ENCODE peak calls at places on chromosomes 6 and 20, in six cellular contexts. One of them, this sample, is unnamed.

GRCh38 chr20:47108994-47109393 is 214.4 kb downstream of the EYA2 start:
- DNase-seq in GDM1: no peak
- DNase-seq in breast epithelium: no peak
- DNase-seq in WTC11: no peak
- DNase-seq in aorta: no peak
- DNase-seq in Caki2: no peak
- DNase-seq in this sample: no peak

GRCh38 chr6:121748376-121748775 is 312.9 kb downstream of the GJA1 start:
- DNase-seq in Caki2: no peak
- DNase-seq in breast epithelium: no peak
- DNase-seq in WTC11: no peak
- DNase-seq in aorta: no peak
- DNase-seq in GDM1: no peak
- DNase-seq in this sample: no peak

GRCh38 chr6:99349620-99350141 is at the start of gene FAXC:
- DNase-seq in breast epithelium: peak; percentile 33
- DNase-seq in WTC11: peak; percentile 75
- DNase-seq in aorta: peak; percentile 77
- DNase-seq in GDM1: no peak
- DNase-seq in Caki2: peak; percentile 75
- DNase-seq in this sample: no peak

GRCh38 chr6:89146748-89147715 is 1.2 kb downstream of the PM20D2 start:
- DNase-seq in breast epithelium: no peak
- DNase-seq in WTC11: peak; percentile 46
- DNase-seq in aorta: no peak
- DNase-seq in GDM1: no peak
- DNase-seq in Caki2: no peak
- DNase-seq in this sample: no peak

GRCh38 chr6:69622924-69623323 is 173.9 kb downstream of the LMBRD1 start:
- DNase-seq in GDM1: no peak
- DNase-seq in breast epithelium: no peak
- DNase-seq in aorta: no peak
- DNase-seq in Caki2: no peak
- DNase-seq in WTC11: no peak
- DNase-seq in this sample: no peak

GRCh38 chr6:4902363-4902762 is 101.5 kb downstream of the RPP40 start:
- DNase-seq in breast epithelium: no peak
- DNase-seq in aorta: no peak
- DNase-seq in Caki2: no peak
- DNase-seq in WTC11: no peak
- DNase-seq in GDM1: peak; percentile 23
- DNase-seq in this sample: no peak

GRCh38 chr6:149130093-149130872 is 187.2 kb upstream of the TAB2 start:
- DNase-seq in GDM1: no peak
- DNase-seq in WTC11: no peak
- DNase-seq in aorta: no peak
- DNase-seq in breast epithelium: peak; percentile 49
- DNase-seq in Caki2: no peak
- DNase-seq in this sample: no peak

GRCh38 chr20:61520761-61521460 is 268.9 kb downstream of the CDH4 start:
- DNase-seq in breast epithelium: no peak
- DNase-seq in WTC11: no peak
- DNase-seq in Caki2: no peak
- DNase-seq in GDM1: no peak
- DNase-seq in aorta: peak; percentile 53
- DNase-seq in this sample: no peak

GRCh38 chr6:9675122-9675521 is 739.8 kb downstream of the TFAP2A start:
- DNase-seq in WTC11: no peak
- DNase-seq in breast epithelium: no peak
- DNase-seq in Caki2: no peak
- DNase-seq in GDM1: no peak
- DNase-seq in aorta: no peak
- DNase-seq in this sample: no peak

GRCh38 chr6:48996461-48997119 is 466.5 kb downstream of the MMUT start:
- DNase-seq in Caki2: no peak
- DNase-seq in WTC11: no peak
- DNase-seq in aorta: no peak
- DNase-seq in GDM1: no peak
- DNase-seq in breast epithelium: no peak
- DNase-seq in this sample: no peak

GRCh38 chr20:29689411-29690225 is 1567.8 kb upstream of the DEFB115 start:
- DNase-seq in Caki2: no peak
- DNase-seq in breast epithelium: no peak
- DNase-seq in WTC11: no peak
- DNase-seq in aorta: peak; percentile 70
- DNase-seq in GDM1: no peak
- DNase-seq in this sample: no peak

GRCh38 chr6:30752164-30752927 is 8.0 kb upstream of the IER3 start:
- DNase-seq in Caki2: peak; percentile 100
- DNase-seq in aorta: peak; percentile 99
- DNase-seq in breast epithelium: peak; percentile 98
- DNase-seq in GDM1: no peak
- DNase-seq in WTC11: no peak
- DNase-seq in this sample: no peak

GRCh38 chr20:35306931-35307517 is 14.8 kb upstream of the FAM83C start:
- DNase-seq in aorta: no peak
- DNase-seq in GDM1: no peak
- DNase-seq in Caki2: peak; percentile 66
- DNase-seq in breast epithelium: no peak
- DNase-seq in WTC11: peak; percentile 77
- DNase-seq in this sample: no peak

GRCh38 chr6:88725111-88725711 is 238.2 kb downstream of the RNGTT start:
- DNase-seq in breast epithelium: no peak
- DNase-seq in WTC11: peak; percentile 77
- DNase-seq in GDM1: no peak
- DNase-seq in Caki2: no peak
- DNase-seq in aorta: no peak
- DNase-seq in this sample: no peak

GRCh38 chr6:152002306-152002705 is 194.8 kb downstream of the ESR1 start:
- DNase-seq in breast epithelium: no peak
- DNase-seq in WTC11: no peak
- DNase-seq in aorta: no peak
- DNase-seq in GDM1: no peak
- DNase-seq in Caki2: no peak
- DNase-seq in this sample: no peak

GRCh38 chr20:46964299-46965123 is 69.9 kb downstream of the EYA2 start:
- DNase-seq in WTC11: no peak
- DNase-seq in Caki2: no peak
- DNase-seq in aorta: no peak
- DNase-seq in GDM1: no peak
- DNase-seq in breast epithelium: peak; percentile 54
- DNase-seq in this sample: no peak

GRCh38 chr20:59678951-59679350 is 74.6 kb downstream of the PHACTR3 start:
- DNase-seq in aorta: no peak
- DNase-seq in Caki2: no peak
- DNase-seq in breast epithelium: no peak
- DNase-seq in WTC11: no peak
- DNase-seq in GDM1: no peak
- DNase-seq in this sample: no peak

GRCh38 chr20:6091661-6092060 is 31.2 kb downstream of the FERMT1 start:
- DNase-seq in GDM1: no peak
- DNase-seq in breast epithelium: no peak
- DNase-seq in Caki2: no peak
- DNase-seq in WTC11: no peak
- DNase-seq in aorta: no peak
- DNase-seq in this sample: no peak

GRCh38 chr6:56106231-56106630 is 141.1 kb downstream of the COL21A1 start:
- DNase-seq in WTC11: no peak
- DNase-seq in aorta: no peak
- DNase-seq in GDM1: no peak
- DNase-seq in breast epithelium: no peak
- DNase-seq in Caki2: no peak
- DNase-seq in this sample: no peak

GRCh38 chr6:14212632-14213031 is 95.1 kb downstream of the CD83 start:
- DNase-seq in breast epithelium: no peak
- DNase-seq in GDM1: no peak
- DNase-seq in aorta: no peak
- DNase-seq in Caki2: no peak
- DNase-seq in WTC11: no peak
- DNase-seq in this sample: no peak

GRCh38 chr20:41482647-41483552 is 116.3 kb upstream of the EMILIN3 start:
- DNase-seq in WTC11: no peak
- DNase-seq in breast epithelium: no peak
- DNase-seq in Caki2: peak; percentile 13
- DNase-seq in GDM1: no peak
- DNase-seq in aorta: no peak
- DNase-seq in this sample: no peak

GRCh38 chr6:107714104-107714503 is 110.0 kb downstream of the SCML4 start:
- DNase-seq in WTC11: no peak
- DNase-seq in GDM1: no peak
- DNase-seq in Caki2: no peak
- DNase-seq in aorta: no peak
- DNase-seq in breast epithelium: no peak
- DNase-seq in this sample: no peak

GRCh38 chr20:22462975-22463914 is 121.1 kb downstream of the FOXA2 start:
- DNase-seq in aorta: no peak
- DNase-seq in GDM1: no peak
- DNase-seq in breast epithelium: no peak
- DNase-seq in WTC11: no peak
- DNase-seq in Caki2: no peak
- DNase-seq in this sample: no peak

GRCh38 chr20:7959484-7959883 is 19.2 kb upstream of the HAO1 start:
- DNase-seq in aorta: no peak
- DNase-seq in breast epithelium: no peak
- DNase-seq in Caki2: no peak
- DNase-seq in GDM1: no peak
- DNase-seq in WTC11: no peak
- DNase-seq in this sample: no peak

GRCh38 chr6:148445116-148445515 is 102.5 kb downstream of the SASH1 start:
- DNase-seq in WTC11: no peak
- DNase-seq in aorta: no peak
- DNase-seq in breast epithelium: peak; percentile 59
- DNase-seq in Caki2: no peak
- DNase-seq in GDM1: no peak
- DNase-seq in this sample: no peak

GRCh38 chr20:63850689-63851547 is 10.4 kb upstream of the ABHD16B start:
- DNase-seq in WTC11: no peak
- DNase-seq in GDM1: peak; percentile 46
- DNase-seq in Caki2: no peak
- DNase-seq in breast epithelium: no peak
- DNase-seq in aorta: no peak
- DNase-seq in this sample: no peak

GRCh38 chr20:46286380-46286779 is 21.9 kb downstream of the CDH22 start:
- DNase-seq in aorta: no peak
- DNase-seq in WTC11: no peak
- DNase-seq in Caki2: no peak
- DNase-seq in breast epithelium: no peak
- DNase-seq in GDM1: no peak
- DNase-seq in this sample: no peak

GRCh38 chr6:81843302-81843701 is 90.8 kb upstream of the TENT5A start:
- DNase-seq in GDM1: no peak
- DNase-seq in aorta: no peak
- DNase-seq in breast epithelium: no peak
- DNase-seq in WTC11: no peak
- DNase-seq in Caki2: no peak
- DNase-seq in this sample: no peak

GRCh38 chr20:52941803-52942202 is 30.4 kb upstream of the TSHZ2 start:
- DNase-seq in aorta: no peak
- DNase-seq in WTC11: no peak
- DNase-seq in Caki2: no peak
- DNase-seq in breast epithelium: no peak
- DNase-seq in GDM1: no peak
- DNase-seq in this sample: no peak

GRCh38 chr6:134826889-134827737 is 122.8 kb downstream of the ALDH8A1 start:
- DNase-seq in breast epithelium: peak; percentile 78
- DNase-seq in GDM1: no peak
- DNase-seq in WTC11: no peak
- DNase-seq in aorta: peak; percentile 91
- DNase-seq in Caki2: no peak
- DNase-seq in this sample: no peak

GRCh38 chr6:41601248-41601549 is 37.1 kb upstream of the MDFI start:
- DNase-seq in WTC11: no peak
- DNase-seq in breast epithelium: no peak
- DNase-seq in aorta: peak; percentile 69
- DNase-seq in Caki2: no peak
- DNase-seq in GDM1: no peak
- DNase-seq in this sample: no peak

GRCh38 chr6:136812174-136812573 is 10.2 kb upstream of the PEX7 start:
- DNase-seq in breast epithelium: no peak
- DNase-seq in Caki2: no peak
- DNase-seq in GDM1: no peak
- DNase-seq in aorta: no peak
- DNase-seq in WTC11: no peak
- DNase-seq in this sample: no peak

GRCh38 chr6:35370799-35371493 is 28.6 kb downstream of the PPARD start:
- DNase-seq in GDM1: no peak
- DNase-seq in breast epithelium: no peak
- DNase-seq in aorta: no peak
- DNase-seq in WTC11: no peak
- DNase-seq in Caki2: no peak
- DNase-seq in this sample: no peak

GRCh38 chr6:84568971-84569370 is 195.4 kb downstream of the TBX18 start:
- DNase-seq in WTC11: no peak
- DNase-seq in breast epithelium: no peak
- DNase-seq in aorta: no peak
- DNase-seq in GDM1: no peak
- DNase-seq in Caki2: peak; percentile 37
- DNase-seq in this sample: no peak

GRCh38 chr6:73234732-73235131 is 9.4 kb upstream of the KHDC1L start:
- DNase-seq in Caki2: no peak
- DNase-seq in GDM1: no peak
- DNase-seq in aorta: no peak
- DNase-seq in breast epithelium: no peak
- DNase-seq in WTC11: no peak
- DNase-seq in this sample: no peak

GRCh38 chr20:35048739-35049138 is 43.9 kb downstream of the TRPC4AP start:
- DNase-seq in GDM1: no peak
- DNase-seq in breast epithelium: no peak
- DNase-seq in WTC11: no peak
- DNase-seq in aorta: no peak
- DNase-seq in Caki2: no peak
- DNase-seq in this sample: no peak

This sample was measured in central memory CD8-positive, alpha-beta T cell.